ENCODE peak calls at places on chromosomes 11 and 22, in ten cellular contexts. R is lower lobe of right lung; B is NCI-H446 treated with DMSO at 0.1 percent for 48 hours; V is neural crest cell; J is stimulated activated effector memory CD8-positive, alpha-beta T cell treated with anti-CD3 and anti-CD28 coated beads, Interleukin-12 subunit alpha, Interleukin-12 subunit beta, amount 100 ng/mL, for 72 hours; D is activated CD4-positive, alpha-beta T cell treated with anti-CD3 and anti-CD28 coated beads for 24 hours; P is stomach; A is psoas muscle; S is kidney; F is SHP77. C is an unnamed sample.

GRCh38 chr11:2382129-2382517 is 5.0 kb downstream of the CD81 start:
- DNase-seq in J (no peak), V (no peak), S (peak; percentile 75), P (no peak), A (peak; percentile 48), D (no peak), B (no peak), R (no peak), F (no peak), C (no peak)

GRCh38 chr11:114059984-114060401 is 482 bp downstream of the ZBTB16 start:
- DNase-seq in R (peak; percentile 73), B (no peak), J (no peak), V (no peak), P (peak; percentile 55), D (no peak), F (no peak), S (no peak), A (peak; percentile 76), C (peak; percentile 80)

GRCh38 chr22:29907753-29908515 is 25.0 kb downstream of the MTMR3 start:
- DNase-seq in V (no peak), S (no peak), P (peak; percentile 92), D (no peak), F (peak; percentile 2), B (peak; percentile 83), A (peak; percentile 90), R (peak; percentile 82), J (no peak), C (peak; percentile 77)

GRCh38 chr11:117309310-117309709 is 6.7 kb downstream of the BACE1 start:
- DNase-seq in V (no peak), S (no peak), B (no peak), D (no peak), A (no peak), J (no peak), F (no peak), R (no peak), P (no peak), C (no peak)

GRCh38 chr22:47865626-47866025 is 1103.2 kb downstream of the TBC1D22A start:
- DNase-seq in B (no peak), D (no peak), A (no peak), P (no peak), F (no peak), V (no peak), S (no peak), J (no peak), R (no peak), C (no peak)

GRCh38 chr11:120384476-120384875 is 48.3 kb downstream of the ARHGEF12 start:
- DNase-seq in F (no peak), J (no peak), R (no peak), S (no peak), V (no peak), B (no peak), P (no peak), A (no peak), D (no peak), C (no peak)

GRCh38 chr11:62842171-62842717 is 2.9 kb upstream of the WDR74 start:
- DNase-seq in S (peak; percentile 85), F (peak; percentile 64), D (no peak), J (peak; percentile 33), R (peak; percentile 54), A (peak; percentile 70), B (no peak), P (peak; percentile 27), V (no peak), C (peak; percentile 64)

GRCh38 chr11:18011633-18012313 is 1.1 kb downstream of the SERGEF start:
- DNase-seq in V (no peak), R (no peak), J (no peak), B (no peak), D (no peak), F (no peak), A (peak; percentile 46), S (peak; percentile 65), P (no peak), C (no peak)

GRCh38 chr11:37450613-37451012 is 852.6 kb upstream of the RAG2 start:
- DNase-seq in P (no peak), S (no peak), J (no peak), A (no peak), V (no peak), B (no peak), F (no peak), R (no peak), D (no peak), C (no peak)

GRCh38 chr11:47523491-47524199 is 29.3 kb downstream of the CELF1 start:
- DNase-seq in J (no peak), S (no peak), F (no peak), R (no peak), D (no peak), A (no peak), V (no peak), P (no peak), B (no peak), C (no peak)

GRCh38 chr11:61718613-61719302 is 33.7 kb upstream of the MYRF start:
- DNase-seq in A (no peak), D (no peak), R (no peak), F (no peak), P (no peak), S (no peak), V (peak; percentile 65), B (peak; percentile 38), J (no peak), C (peak; percentile 72)

GRCh38 chr11:75639752-75640151 is 29.1 kb downstream of the MAP6 start:
- DNase-seq in B (peak; percentile 97), J (no peak), F (peak; percentile 99), A (peak; percentile 78), V (peak; percentile 17), R (peak; percentile 89), D (no peak), S (peak; percentile 90), P (peak; percentile 66), C (peak; percentile 92)

GRCh38 chr11:36095716-36096115 is 151.9 kb downstream of the LDLRAD3 start:
- DNase-seq in D (no peak), V (no peak), F (no peak), S (no peak), J (no peak), R (no peak), B (no peak), A (no peak), P (no peak), C (no peak)

GRCh38 chr11:43842021-43842420 is 38.6 kb upstream of the ALKBH3 start:
- DNase-seq in A (no peak), F (no peak), S (no peak), R (no peak), P (no peak), D (no peak), B (no peak), J (no peak), V (no peak), C (no peak)

GRCh38 chr11:64887757-64888405 is 9.5 kb upstream of the EHD1 start:
- DNase-seq in F (peak; percentile 69), A (peak; percentile 91), J (peak; percentile 93), P (peak; percentile 88), R (peak; percentile 91), D (peak; percentile 83), V (peak; percentile 80), S (peak; percentile 93), B (no peak), C (peak; percentile 86)

GRCh38 chr11:18853086-18853720 is 61.6 kb upstream of the PTPN5 start:
- DNase-seq in F (no peak), B (no peak), J (no peak), D (no peak), R (no peak), V (no peak), P (no peak), A (no peak), S (no peak), C (no peak)

GRCh38 chr22:44664149-44664548 is 37.9 kb upstream of the PRR5 start:
- DNase-seq in F (no peak), B (no peak), A (peak; percentile 79), D (no peak), J (no peak), V (no peak), P (peak; percentile 51), S (peak; percentile 87), R (peak; percentile 63), C (peak; percentile 78)

GRCh38 chr11:10044618-10045017 is 249.4 kb downstream of the SBF2 start:
- DNase-seq in S (no peak), B (no peak), A (no peak), J (no peak), R (no peak), P (no peak), F (no peak), D (no peak), V (no peak), C (no peak)

GRCh38 chr11:108559340-108559739 is 34.2 kb downstream of the EXPH5 start:
- DNase-seq in V (no peak), R (no peak), A (no peak), D (no peak), P (no peak), J (no peak), F (no peak), B (no peak), S (no peak), C (no peak)

GRCh38 chr22:20567371-20567847 is 60.0 kb downstream of the MED15 start:
- DNase-seq in V (no peak), S (no peak), P (no peak), F (no peak), R (no peak), B (no peak), D (no peak), A (peak; percentile 16), J (no peak), C (peak; percentile 59)

GRCh38 chr11:120424970-120425332 is 86.6 kb upstream of the GRIK4 start:
- DNase-seq in R (no peak), A (no peak), J (no peak), P (no peak), D (no peak), V (no peak), B (no peak), S (no peak), F (no peak), C (no peak)

GRCh38 chr11:122803716-122804115 is 34.6 kb upstream of the CRTAM start:
- DNase-seq in J (no peak), A (no peak), D (no peak), B (no peak), R (no peak), V (no peak), S (no peak), F (no peak), P (no peak), C (no peak)

GRCh38 chr11:33072465-33072864 is 33.1 kb downstream of the TCP11L1 start:
- DNase-seq in R (no peak), S (no peak), D (no peak), F (no peak), J (no peak), V (no peak), A (no peak), P (no peak), B (no peak), C (no peak)

GRCh38 chr11:109034341-109034696 is 369.4 kb downstream of the DDX10 start:
- DNase-seq in V (no peak), D (no peak), J (no peak), F (no peak), A (no peak), R (no peak), P (no peak), S (no peak), B (no peak), C (no peak)

GRCh38 chr11:62337682-62338181 is 484 bp downstream of the ASRGL1 start:
- DNase-seq in S (peak; percentile 81), P (peak; percentile 38), J (no peak), V (peak; percentile 27), R (peak; percentile 50), B (no peak), F (no peak), D (no peak), A (peak; percentile 55), C (no peak)

GRCh38 chr11:26079966-26080365 is 252.0 kb upstream of the ANO3 start:
- DNase-seq in F (no peak), R (no peak), P (no peak), S (no peak), D (no peak), B (no peak), J (no peak), A (no peak), V (no peak), C (no peak)

GRCh38 chr11:119432484-119433368 is 9.8 kb upstream of the THY1 start:
- DNase-seq in B (peak; percentile 67), V (no peak), R (no peak), F (no peak), D (no peak), S (no peak), P (no peak), J (no peak), A (no peak), C (no peak)

GRCh38 chr11:49208006-49208721 is at the start of gene FOLH1:
- DNase-seq in A (peak; percentile 54), B (no peak), D (no peak), F (no peak), P (no peak), R (peak; percentile 51), J (no peak), V (no peak), S (peak; percentile 62), C (peak; percentile 78)